ENCODE peak calls at places on chromosomes 7 and 10, in five cellular contexts. I is GM23248, T is mammary epithelial cell, S is neuronal stem cell, J is transverse colon. D is an unnamed sample. For H3K4me1, the result is how much of the 10 kb centered on the place peaks cover.

GRCh38 chr7:138097064-138097741 is 20.9 kb downstream of the AKR1D1 start:
- DNase-seq in T (peak), J (peak), S (no peak), I (peak), D (peak)

GRCh38 chr7:17584822-17585221 is 286.4 kb downstream of the AHR start:
- DNase-seq in T (peak), I (peak), J (no peak), S (no peak), D (no peak)

GRCh38 chr10:35232509-35232908 is 103.8 kb upstream of the CCNY start:
- DNase-seq in T (no peak), S (no peak), J (no peak), I (no peak), D (no peak)

GRCh38 chr7:2038876-2039728 is 193.6 kb downstream of the MAD1L1 start:
- DNase-seq in S (no peak), T (no peak), J (no peak), I (no peak), D (no peak)

GRCh38 chr7:145644426-145645154 is 472.0 kb upstream of the CNTNAP2 start:
- DNase-seq in S (no peak), I (no peak), J (no peak), T (no peak), D (no peak)

GRCh38 chr10:48614481-48615383 is 9.9 kb upstream of the ARHGAP22 start:
- DNase-seq in I (peak), S (no peak), J (no peak), T (peak), D (no peak)

GRCh38 chr7:4841007-4841784 is 20.6 kb downstream of the PAPOLB start:
- DNase-seq in I (no peak), S (no peak), T (no peak), J (no peak), D (no peak)

GRCh38 chr7:28112056-28112455 is 68.5 kb downstream of the JAZF1 start:
- DNase-seq in T (no peak), S (no peak), J (no peak), I (peak), D (peak)

GRCh38 chr7:100433592-100434296 is 2.6 kb downstream of the PPP1R35 start:
- DNase-seq in T (no peak), J (no peak), S (no peak), I (no peak), D (no peak)

GRCh38 chr10:17056781-17057191 is 72.8 kb downstream of the CUBN start:
- DNase-seq in I (peak), T (peak), J (no peak), S (no peak), D (no peak)

GRCh38 chr10:110399163-110400094 is 94.7 kb upstream of the SMNDC1 start:
- DNase-seq in S (no peak), T (peak), I (peak), J (no peak), D (peak)

GRCh38 chr7:23076774-23077173 is 28.8 kb upstream of the KLHL7 start:
- DNase-seq in I (no peak), T (no peak), J (no peak), S (no peak), D (no peak)

GRCh38 chr7:16753932-16754571 is 497 bp downstream of the TSPAN13 start:
- DNase-seq in J (peak), T (peak), S (peak), I (peak), D (peak)

GRCh38 chr7:32053204-32053603 is 17.0 kb downstream of the PDE1C start:
- DNase-seq in S (no peak), I (no peak), T (no peak), J (no peak), D (no peak)

GRCh38 chr10:30826679-30827078 is 197.1 kb upstream of the LYZL2 start:
- DNase-seq in S (no peak), T (no peak), J (no peak), I (no peak), D (no peak)
- H3K4me1 ChIP-seq in S (under half), T (under half), J (under half), I (under half), D (under half)

GRCh38 chr10:70328987-70329386 is 45.2 kb upstream of the NPFFR1 start:
- DNase-seq in J (no peak), T (peak), I (peak), S (no peak), D (no peak)

GRCh38 chr10:70330671-70331070 is 46.9 kb upstream of the NPFFR1 start:
- DNase-seq in S (no peak), J (no peak), I (no peak), T (no peak), D (no peak)

GRCh38 chr10:70333268-70333667 is 49.2 kb downstream of the LRRC20 start:
- DNase-seq in T (no peak), I (no peak), S (no peak), J (no peak), D (no peak)

GRCh38 chr10:70331486-70332268 is 47.9 kb upstream of the NPFFR1 start:
- DNase-seq in J (peak), I (peak), T (peak), S (no peak), D (peak)

DNA sequence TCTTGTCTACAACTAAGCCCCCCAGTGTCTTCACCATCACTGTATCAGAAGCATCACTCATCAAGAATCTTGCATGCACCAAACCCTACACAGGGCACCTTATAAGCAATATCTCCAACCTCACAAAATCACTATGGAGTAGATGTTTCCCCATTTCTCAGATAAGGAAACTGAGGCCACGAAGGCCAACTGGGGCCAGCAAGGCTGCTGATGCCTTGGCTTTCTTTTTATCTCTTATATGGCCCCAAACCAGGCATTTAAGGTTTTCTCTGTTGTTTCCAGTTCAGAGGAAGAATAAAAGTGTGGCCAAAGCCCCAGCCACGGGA is 47.3 kb upstream of the NPFFR1 start:
- DNase-seq in I (no peak), S (no peak), J (no peak), T (no peak), D (no peak)
- H3K4me1 ChIP-seq in I (under half), S (under half), J (under half), T (under half), D (under half)

GRCh38 chr10:2951235-2951835 is 116.0 kb upstream of the PFKP start:
- DNase-seq in I (no peak), J (no peak), T (no peak), S (no peak), D (no peak)

GRCh38 chr10:2949948-2950354 is 117.4 kb upstream of the PFKP start:
- DNase-seq in T (peak), S (no peak), I (peak), J (no peak), D (no peak)

GRCh38 chr10:2950546-2950945 is 116.8 kb upstream of the PFKP start:
- DNase-seq in I (no peak), J (no peak), S (no peak), T (no peak), D (no peak)

GRCh38 chr10:2948127-2948854 is 119.1 kb upstream of the PFKP start:
- DNase-seq in J (no peak), T (no peak), S (no peak), I (no peak), D (no peak)

DNA sequence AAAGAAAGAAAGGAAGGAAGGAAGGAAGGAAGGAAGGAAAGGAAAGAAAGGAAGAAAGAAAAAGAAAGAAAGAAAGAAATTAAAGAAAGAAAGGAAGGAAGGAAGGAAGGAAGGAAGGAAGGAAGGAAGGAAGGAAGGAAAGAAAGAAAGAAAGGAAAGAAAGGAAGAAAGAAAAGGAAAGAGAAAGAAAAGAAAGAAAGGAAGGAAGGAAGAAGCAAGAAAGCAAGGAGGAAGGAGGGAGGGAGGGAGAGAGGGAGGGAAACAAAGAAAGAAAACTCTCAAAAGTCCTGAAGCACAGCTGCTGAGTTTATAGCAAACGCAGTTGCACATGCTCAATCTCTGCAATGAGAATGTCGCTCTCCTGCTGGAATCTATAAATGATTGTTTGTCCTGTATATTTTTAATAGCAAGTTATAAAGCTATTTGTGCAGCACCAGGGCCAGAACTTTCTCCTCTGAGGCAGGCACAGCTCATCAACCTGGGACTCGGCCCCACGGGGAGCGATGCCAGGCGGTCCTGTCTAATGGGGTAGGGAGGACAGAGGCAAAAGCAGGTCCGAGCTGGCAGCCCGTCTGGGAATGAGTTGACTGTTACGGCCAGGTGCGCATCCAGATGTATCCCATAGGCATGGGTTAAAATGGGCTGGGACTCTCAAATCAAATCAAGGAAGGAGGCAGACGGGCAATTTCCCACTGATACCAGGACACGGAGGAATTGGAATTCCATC is 118.0 kb upstream of the PFKP start:
- DNase-seq in T (no peak), J (no peak), I (no peak), S (no peak), D (no peak)
- H3K4me1 ChIP-seq in T (under half), J (under half), I (under half), S (under half), D (under half)

GRCh38 chr10:69318997-69319727 is 40.9 kb downstream of the HK1 start:
- DNase-seq in J (peak), T (peak), S (no peak), I (peak), D (peak)
- H3K4me1 ChIP-seq in J (under half), T (under half), S (under half), I (under half), D (under half)

DNA sequence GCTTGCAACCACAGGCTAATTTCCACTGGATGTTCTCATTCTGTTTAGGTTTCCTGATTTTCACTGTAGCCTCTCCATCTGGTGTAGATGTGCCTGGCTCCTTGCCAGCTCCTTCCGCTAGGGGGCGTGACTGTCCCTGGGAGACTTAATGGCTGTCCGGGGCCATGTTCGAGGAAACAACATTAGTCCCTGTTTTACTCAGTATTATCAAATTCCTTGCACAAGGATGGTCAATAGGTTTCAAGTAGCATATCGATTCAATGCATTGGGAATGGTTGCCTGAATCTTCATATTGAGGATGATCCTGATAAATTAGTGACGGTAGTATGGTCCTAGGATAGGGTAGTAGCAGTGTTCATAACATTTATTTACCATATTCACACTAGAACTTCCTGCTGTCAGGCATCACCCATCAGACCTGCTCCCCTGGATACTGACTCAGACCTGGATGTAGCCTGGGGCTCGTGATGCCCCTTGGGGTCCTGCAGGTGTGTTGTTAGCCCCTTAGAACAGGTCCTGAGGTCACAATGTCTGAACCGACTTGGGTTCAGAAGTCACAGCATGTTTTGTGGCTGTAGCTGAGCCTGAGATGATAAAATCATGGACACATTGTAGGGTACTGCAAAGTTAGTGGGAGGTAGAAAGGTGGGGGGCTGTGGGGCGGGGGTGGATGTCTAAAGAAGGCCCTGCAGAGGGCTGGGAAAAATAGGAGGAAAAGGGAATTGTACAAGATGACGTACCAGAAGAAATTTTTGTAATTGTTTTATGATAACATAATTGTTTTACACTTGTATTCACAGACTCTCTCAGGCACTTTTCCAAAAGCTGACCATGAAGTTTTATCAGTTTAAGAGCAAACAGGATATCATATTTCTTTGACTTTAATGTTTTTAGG is 8.9 kb upstream of the EXOC6 start:
- DNase-seq in S (no peak), J (peak), T (no peak), I (peak), D (peak)
- H3K4me1 ChIP-seq in S (under half), J (under half), T (under half), I (under half), D (under half)

GRCh38 chr10:131979821-131980270 is 1.9 kb downstream of the BNIP3 start:
- DNase-seq in I (peak), J (no peak), T (no peak), S (no peak), D (peak)
- H3K4me1 ChIP-seq in I (under half), J (under half), T (under half), S (under half), D (under half)

DNA sequence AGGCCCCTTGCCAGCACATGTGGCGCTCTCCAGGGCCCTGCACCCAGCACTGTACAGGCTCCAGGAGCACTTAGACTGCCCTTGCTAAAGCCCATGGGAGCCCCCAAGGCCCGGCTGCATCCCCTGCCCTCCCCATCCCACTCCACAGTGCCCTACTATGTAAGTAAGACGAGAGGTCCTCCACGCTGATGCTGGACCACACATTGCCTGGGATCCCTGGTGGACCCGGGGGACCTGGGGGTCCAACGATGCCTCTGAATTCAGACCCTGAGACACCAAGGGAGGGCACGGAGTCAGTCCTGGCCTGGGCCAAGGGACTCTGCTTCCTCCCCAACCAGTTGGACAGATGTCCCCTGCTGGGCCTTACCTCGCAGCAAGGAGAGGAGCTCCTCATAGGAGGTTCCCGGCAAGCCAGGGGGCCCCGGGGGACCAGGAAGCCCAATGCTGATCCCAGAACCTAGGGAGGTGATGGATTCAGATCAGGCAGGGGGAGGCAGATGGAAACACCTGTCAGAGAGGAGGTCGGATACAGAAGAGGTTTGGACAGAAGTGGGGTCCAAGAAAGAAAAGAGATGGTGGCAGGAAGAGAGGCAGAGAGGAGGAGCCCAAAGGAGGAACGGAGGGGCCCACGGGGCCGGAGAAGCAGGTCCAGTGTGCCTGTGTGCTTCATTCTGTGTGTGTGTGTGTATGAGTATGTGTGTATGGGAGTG is 50.4 kb downstream of the COL17A1 start:
- DNase-seq in I (no peak), T (no peak), J (no peak), S (no peak), D (no peak)
- H3K4me1 ChIP-seq in I (under half), T (under half), J (under half), S (under half), D (under half)

GRCh38 chr10:119673271-119673670 is 22.1 kb downstream of the BAG3 start:
- DNase-seq in J (no peak), T (no peak), S (no peak), I (no peak), D (no peak)
- H3K4me1 ChIP-seq in J (under half), T (half or more), S (under half), I (under half), D (under half)

GRCh38 chr10:127378628-127379027 is 170.5 kb upstream of the NPS start:
- DNase-seq in I (no peak), S (no peak), J (no peak), T (no peak), D (no peak)
- H3K4me1 ChIP-seq in I (under half), S (under half), J (under half), T (under half), D (under half)

D was measured in cardiac muscle cell.